ENCODE peak calls at places on chromosomes 6 and 20, in five cellular contexts. A, T, S, Z and J are unnamed samples.

GRCh38 chr6:166598441-166599138 is 12.1 kb upstream of the RAMACL start:
- DNase-seq in T (no peak), A (no peak), S (no peak), Z (no peak), J (no peak)

GRCh38 chr6:156980515-156980914 is 203.3 kb downstream of the ARID1B start:
- DNase-seq in S (no peak), A (peak), Z (peak), T (no peak), J (no peak)

GRCh38 chr6:168107191-168107940 is 28.4 kb upstream of the FRMD1 start:
- DNase-seq in T (no peak), A (no peak), Z (no peak), S (no peak), J (peak)

GRCh38 chr6:56752534-56752933 is 109.8 kb upstream of the DST start:
- DNase-seq in T (no peak), A (no peak), Z (no peak), S (no peak), J (no peak)

GRCh38 chr6:79385333-79385732 is 150.9 kb upstream of the HMGN3 start:
- DNase-seq in T (no peak), A (no peak), Z (no peak), S (no peak), J (no peak)

GRCh38 chr6:104596091-104596490 is 263.6 kb downstream of the HACE1 start:
- DNase-seq in S (no peak), A (no peak), Z (no peak), T (no peak), J (no peak)

GRCh38 chr6:14966902-14967711 is 278.8 kb upstream of the JARID2 start:
- DNase-seq in A (no peak), S (no peak), T (no peak), Z (no peak), J (no peak)

GRCh38 chr6:85240787-85241186 is 209.1 kb upstream of the NT5E start:
- DNase-seq in S (peak), Z (no peak), A (no peak), T (no peak), J (no peak)

GRCh38 chr20:62358171-62358719 is 8.9 kb downstream of the LAMA5 start:
- DNase-seq in S (peak), A (no peak), Z (peak), T (no peak), J (peak)

GRCh38 chr6:153130515-153131036 is 506 bp downstream of the RGS17 start:
- DNase-seq in Z (no peak), T (no peak), S (peak), A (no peak), J (no peak)

GRCh38 chr6:118705799-118706481 is 54.5 kb upstream of the CEP85L start:
- DNase-seq in Z (peak), T (no peak), S (peak), A (no peak), J (no peak)

GRCh38 chr6:71979911-71980310 is 93.6 kb downstream of the RIMS1 start:
- DNase-seq in Z (no peak), A (no peak), T (no peak), S (no peak), J (no peak)

GRCh38 chr6:117463762-117464665 is 18.5 kb upstream of the DCBLD1 start:
- DNase-seq in A (no peak), Z (no peak), T (no peak), S (peak), J (no peak)

GRCh38 chr20:33450867-33451266 is 7.3 kb upstream of the SNTA1 start:
- DNase-seq in T (no peak), S (no peak), A (no peak), Z (peak), J (no peak)

GRCh38 chr6:56091159-56091869 is 156.1 kb downstream of the COL21A1 start:
- DNase-seq in S (peak), Z (peak), A (no peak), T (no peak), J (no peak)

GRCh38 chr6:89291256-89291819 is 23.8 kb downstream of the GABRR2 start:
- DNase-seq in Z (no peak), A (no peak), S (no peak), T (no peak), J (no peak)

GRCh38 chr20:7152071-7152470 is 384.6 kb downstream of the BMP2 start:
- DNase-seq in S (no peak), T (no peak), A (no peak), Z (no peak), J (no peak)

GRCh38 chr6:152471459-152472070 is 165.6 kb downstream of the SYNE1 start:
- DNase-seq in A (no peak), Z (no peak), S (peak), T (no peak), J (no peak)

GRCh38 chr20:19817017-19817416 is 59.0 kb downstream of the RIN2 start:
- DNase-seq in S (no peak), T (no peak), Z (no peak), A (no peak), J (no peak)

GRCh38 chr6:132995432-132995831 is 181.1 kb downstream of the RPS12 start:
- DNase-seq in Z (no peak), A (no peak), S (no peak), T (no peak), J (peak)

GRCh38 chr6:163986313-163986712 is 571.8 kb downstream of the QKI start:
- DNase-seq in S (no peak), A (no peak), T (no peak), Z (no peak), J (no peak)

GRCh38 chr6:137873273-137873762 is 6.3 kb downstream of the TNFAIP3 start:
- DNase-seq in T (peak), Z (peak), A (no peak), S (peak), J (peak)

GRCh38 chr6:47188588-47189021 is 121.1 kb downstream of the TNFRSF21 start:
- DNase-seq in T (no peak), Z (no peak), S (peak), A (no peak), J (no peak)

GRCh38 chr6:113433506-113433991 is 423.6 kb upstream of the MARCKS start:
- DNase-seq in Z (peak), A (peak), T (no peak), S (no peak), J (peak)

GRCh38 chr6:26240157-26240980 is 124.6 kb upstream of the BTN3A2 start:
- DNase-seq in Z (peak), S (no peak), A (no peak), T (peak), J (no peak)

GRCh38 chr20:48069626-48070025 is 284.3 kb upstream of the SULF2 start:
- DNase-seq in T (no peak), A (no peak), Z (no peak), S (no peak), J (no peak)

GRCh38 chr6:127842562-127842961 is 58.3 kb downstream of the THEMIS start:
- DNase-seq in Z (no peak), A (no peak), T (no peak), S (no peak), J (no peak)

GRCh38 chr6:154139894-154140293 is 100.9 kb downstream of the OPRM1 start:
- DNase-seq in Z (no peak), S (no peak), T (no peak), A (no peak), J (no peak)

GRCh38 chr6:74431873-74432272 is 735.9 kb downstream of the CD109 start:
- DNase-seq in A (no peak), S (no peak), T (no peak), Z (no peak), J (no peak)

GRCh38 chr20:4661191-4661590 is 60.5 kb upstream of the PRND start:
- DNase-seq in S (no peak), A (no peak), T (no peak), Z (no peak), J (no peak)

GRCh38 chr20:41373851-41374567 is 7.4 kb upstream of the EMILIN3 start:
- DNase-seq in T (no peak), Z (no peak), S (no peak), A (no peak), J (no peak)